ENCODE peak calls at places on chromosome 2, in seven cellular contexts. T, X, E, L, Y, W and U are unnamed samples. For H3K36me3, the result is how much of the 10 kb centered on the place peaks cover.

GRCh38 chr2:172273910-172274571 is 153.3 kb upstream of the ITGA6 start:
- DNase-seq in W (no peak), E (no peak), Y (no peak), X (no peak), T (no peak), L (no peak), U (no peak)

GRCh38 chr2:36355157-36355889 is at the start of gene CRIM1:
- DNase-seq in T (peak), L (peak), Y (no peak), X (peak), E (peak), W (peak), U (peak)

GRCh38 chr2:196046123-196046917 is 22.3 kb downstream of the DNAH7 start:
- DNase-seq in T (no peak), E (peak), X (peak), L (no peak), Y (no peak), W (no peak), U (no peak)

GRCh38 chr2:224040753-224041152 is 1.7 kb upstream of the SERPINE2 start:
- DNase-seq in E (no peak), Y (no peak), W (no peak), X (no peak), T (no peak), L (no peak), U (no peak)

GRCh38 chr2:27409321-27410073 is at the start of gene PPM1G:
- DNase-seq in T (peak), W (peak), X (peak), Y (peak), L (peak), E (peak), U (peak)

GRCh38 chr2:9703701-9704221 is 73.0 kb upstream of the YWHAQ start:
- DNase-seq in E (peak), L (no peak), Y (peak), X (peak), T (no peak), W (no peak), U (no peak)

GRCh38 chr2:98140210-98140609 is 53.2 kb downstream of the VWA3B start:
- DNase-seq in Y (no peak), L (no peak), E (no peak), T (no peak), W (no peak), X (peak), U (peak)

GRCh38 chr2:227761734-227762476 is 16.2 kb downstream of the SCYGR8 start:
- DNase-seq in E (peak), L (no peak), T (no peak), W (no peak), Y (peak), X (no peak), U (no peak)

GRCh38 chr2:54143780-54144179 is 28.4 kb downstream of the ACYP2 start:
- DNase-seq in L (no peak), W (no peak), T (no peak), X (no peak), E (no peak), Y (no peak), U (no peak)

GRCh38 chr2:38509322-38509946 is 93.3 kb downstream of the HNRNPLL start:
- DNase-seq in X (peak), E (peak), L (no peak), T (no peak), Y (peak), W (no peak), U (no peak)

GRCh38 chr2:15943914-15944313 is 3.6 kb downstream of the MYCN start:
- DNase-seq in X (peak), W (peak), T (no peak), Y (no peak), L (no peak), E (no peak), U (no peak)

GRCh38 chr2:156320491-156320896 is 12.0 kb downstream of the NR4A2 start:
- DNase-seq in E (peak), Y (no peak), L (no peak), T (peak), X (peak), W (no peak), U (peak)

GRCh38 chr2:181112916-181113315 is 132.5 kb downstream of the UBE2E3 start:
- DNase-seq in X (no peak), W (no peak), T (no peak), L (no peak), Y (no peak), E (no peak), U (no peak)

GRCh38 chr2:23502096-23502495 is 117.1 kb downstream of the KLHL29 start:
- DNase-seq in L (no peak), W (peak), E (no peak), T (no peak), Y (no peak), X (peak), U (peak)

GRCh38 chr2:24635181-24635580 is 144.1 kb downstream of the NCOA1 start:
- DNase-seq in Y (peak), E (peak), L (no peak), W (no peak), T (no peak), X (no peak), U (no peak)

GRCh38 chr2:65431417-65432226 is 777 bp downstream of the SPRED2 start:
- DNase-seq in W (peak), T (peak), E (peak), Y (no peak), X (peak), L (peak), U (peak)

GRCh38 chr2:169528271-169528701 is 18.8 kb downstream of the KLHL41 start:
- DNase-seq in E (peak), L (no peak), W (peak), T (peak), Y (no peak), X (peak), U (peak)

GRCh38 chr2:57720728-57721627 is 325.6 kb upstream of the VRK2 start:
- DNase-seq in T (no peak), E (peak), X (peak), W (peak), Y (peak), L (no peak), U (no peak)

GRCh38 chr2:7612969-7613368 is 695.8 kb downstream of the RNF144A start:
- DNase-seq in Y (no peak), E (peak), X (peak), T (no peak), L (no peak), W (no peak), U (no peak)

GRCh38 chr2:120630031-120630701 is 105.5 kb upstream of the GLI2 start:
- DNase-seq in W (no peak), E (no peak), Y (no peak), X (no peak), T (peak), L (no peak), U (no peak)

GRCh38 chr2:177599956-177600355 is 207.4 kb downstream of the AGPS start:
- DNase-seq in X (no peak), W (no peak), Y (no peak), L (no peak), E (no peak), T (no peak), U (no peak)

GRCh38 chr2:14285812-14286211 is 346.7 kb upstream of the LRATD1 start:
- DNase-seq in E (no peak), X (no peak), L (no peak), T (no peak), Y (no peak), W (no peak), U (no peak)

GRCh38 chr2:169391236-169391635 is 28.9 kb upstream of the LRP2 start:
- DNase-seq in E (no peak), Y (no peak), X (no peak), T (no peak), L (no peak), W (no peak), U (no peak)

GRCh38 chr2:26471766-26472706 is 5.9 kb downstream of the OTOF start:
- DNase-seq in L (no peak), E (no peak), X (no peak), W (no peak), Y (no peak), T (no peak), U (peak)

GRCh38 chr2:25158096-25158852 is 10.1 kb downstream of the POMC start:
- DNase-seq in Y (no peak), X (no peak), W (no peak), T (no peak), L (no peak), E (no peak), U (no peak)

GRCh38 chr2:208407667-208408066 is 1.1 kb downstream of the PTH2R start:
- DNase-seq in L (no peak), E (peak), Y (no peak), X (peak), W (no peak), T (no peak), U (no peak)

GRCh38 chr2:155368934-155369333 is 670.4 kb downstream of the KCNJ3 start:
- DNase-seq in W (no peak), Y (no peak), E (peak), L (no peak), T (no peak), X (peak), U (no peak)

GRCh38 chr2:29108225-29108624 is 7.0 kb upstream of the CLIP4 start:
- DNase-seq in T (no peak), W (no peak), X (peak), L (no peak), Y (peak), E (peak), U (no peak)

GRCh38 chr2:7573166-7573845 is 656.1 kb downstream of the RNF144A start:
- DNase-seq in Y (no peak), E (no peak), W (no peak), L (no peak), T (no peak), X (no peak), U (no peak)

GRCh38 chr2:226310081-226310625 is 489.5 kb downstream of the IRS1 start:
- DNase-seq in X (peak), Y (peak), E (peak), T (no peak), L (no peak), W (no peak), U (no peak)

GRCh38 chr2:73993799-73994543 is 9.3 kb downstream of the TET3 start:
- DNase-seq in Y (no peak), T (no peak), X (no peak), L (no peak), E (no peak), W (no peak), U (no peak)

GRCh38 chr2:28640263-28640907 is 111.2 kb upstream of the PPP1CB start:
- DNase-seq in W (no peak), L (no peak), Y (no peak), E (no peak), X (no peak), T (no peak), U (no peak)

GRCh38 chr2:42025151-42025582 is 22.7 kb upstream of the PKDCC start:
- DNase-seq in W (peak), L (no peak), Y (no peak), T (no peak), X (peak), E (peak), U (peak)

DNA sequence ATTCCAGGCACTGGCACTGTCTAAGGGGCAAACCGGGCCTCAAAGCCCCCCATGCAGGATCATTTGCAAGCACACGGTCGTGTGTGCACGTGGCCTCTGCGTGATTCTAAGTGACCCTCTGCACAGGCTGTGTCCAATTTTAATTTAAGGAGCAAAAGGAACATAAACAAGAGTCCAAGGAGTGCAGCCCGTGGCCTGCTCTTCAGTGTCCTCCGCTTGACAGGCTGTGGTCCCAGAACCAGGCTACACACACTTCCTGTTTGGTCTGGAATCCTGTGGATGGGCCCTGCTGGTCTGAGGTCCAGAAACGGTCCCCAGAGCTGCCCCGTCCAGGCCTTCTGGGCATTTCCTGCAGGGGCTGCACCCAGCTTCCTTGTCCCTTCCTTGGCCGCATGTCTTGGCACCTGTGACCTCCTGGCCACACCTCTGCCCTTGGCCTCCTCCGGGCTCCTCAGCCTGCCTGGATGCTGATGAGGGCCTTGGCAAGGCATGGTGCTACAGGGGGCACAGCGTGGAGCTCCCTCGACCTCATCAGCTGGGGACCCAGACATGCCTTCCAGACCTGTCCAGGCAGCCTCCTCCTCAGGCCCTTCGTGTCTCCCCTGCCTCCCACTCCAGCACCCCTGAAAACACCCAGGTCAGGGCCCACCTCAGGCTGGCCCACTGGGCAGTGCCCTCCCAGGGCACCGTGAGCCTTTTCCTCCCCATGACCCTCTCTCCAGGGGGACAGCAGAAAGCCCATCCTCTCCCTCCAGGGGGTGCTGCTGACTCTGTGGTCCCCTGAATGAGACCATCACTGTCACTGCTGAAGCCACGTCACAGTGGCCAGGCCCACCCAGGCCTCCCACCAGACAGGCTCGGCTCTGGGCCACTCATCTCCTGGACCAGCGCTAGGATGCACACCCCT is 136.4 kb upstream of the GPC1 start:
- DNase-seq in T (no peak), E (no peak), L (no peak), W (no peak), X (no peak), Y (no peak), U (no peak)
- TF ChIP-seq CTCF in T (no peak), E (peak), L (no peak), W (no peak), X (peak), Y (peak), U (no peak)

GRCh38 chr2:99403524-99403923 is 66.3 kb downstream of the EIF5B start:
- DNase-seq in Y (no peak), E (no peak), L (no peak), T (no peak), X (peak), W (no peak), U (no peak)
- H3K36me3 ChIP-seq in Y (under half), E (under half), L (half or more), T (half or more), X (half or more), W (under half), U (under half)

DNA sequence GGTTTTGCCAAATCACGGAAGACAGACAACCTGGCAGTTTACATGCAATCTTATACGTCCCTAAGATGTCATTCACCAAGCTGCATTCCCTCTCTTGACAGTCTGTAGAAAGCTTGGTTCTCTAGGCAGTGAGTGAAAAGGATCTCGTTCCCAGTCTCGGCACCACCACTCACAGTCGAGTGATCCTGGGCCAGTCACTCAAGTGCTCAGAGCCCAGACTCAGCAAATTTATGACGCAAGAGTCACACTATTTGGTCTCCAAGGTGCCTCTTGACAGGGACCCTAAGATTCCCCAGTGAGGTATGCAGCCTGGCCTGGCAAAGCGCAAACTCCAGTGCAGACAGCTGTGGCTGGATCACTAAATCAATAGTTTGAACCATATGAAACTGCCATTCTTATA is 77.9 kb downstream of the EIPR1 start:
- DNase-seq in W (no peak), T (no peak), X (no peak), L (no peak), Y (no peak), E (no peak), U (no peak)
- TF ChIP-seq CTCF in W (no peak), T (no peak), X (no peak), L (no peak), Y (no peak), E (no peak), U (no peak)

GRCh38 chr2:239146011-239146641 is 254.7 kb downstream of the HDAC4 start:
- DNase-seq in E (no peak), W (no peak), T (peak), L (no peak), X (no peak), Y (no peak), U (no peak)

GRCh38 chr2:239145601-239146000 is 255.2 kb downstream of the HDAC4 start:
- DNase-seq in X (no peak), Y (no peak), L (no peak), W (no peak), T (no peak), E (no peak), U (no peak)

GRCh38 chr2:239148495-239149200 is 252.2 kb downstream of the HDAC4 start:
- DNase-seq in X (no peak), T (peak), W (no peak), E (no peak), L (no peak), Y (no peak), U (peak)

GRCh38 chr2:239146741-239147181 is 254.1 kb downstream of the HDAC4 start:
- DNase-seq in W (no peak), L (no peak), T (peak), E (no peak), X (no peak), Y (no peak), U (no peak)

GRCh38 chr2:239147376-239147775 is 253.4 kb downstream of the HDAC4 start:
- DNase-seq in W (no peak), Y (no peak), E (no peak), L (no peak), X (no peak), T (peak), U (peak)
- H3K36me3 ChIP-seq in W (under half), Y (under half), E (half or more), L (under half), X (under half), T (under half), U (half or more)

GRCh38 chr2:241218131-241219029 is 29.9 kb downstream of the ANO7 start:
- DNase-seq in E (peak), L (no peak), T (no peak), Y (no peak), W (peak), X (peak), U (peak)
- TF ChIP-seq CTCF in E (peak), L (peak), T (no peak), Y (peak), W (no peak), X (peak), U (peak)

GRCh38 chr2:186699742-186700141 is 5.9 kb downstream of the FAM171B start:
- DNase-seq in Y (no peak), L (no peak), W (no peak), X (no peak), E (no peak), T (no peak), U (no peak)
- H3K36me3 ChIP-seq in Y (under half), L (under half), W (under half), X (under half), E (under half), T (under half), U (under half)

GRCh38 chr2:234483568-234484251 is 13.2 kb downstream of the ARL4C start:
- DNase-seq in Y (no peak), X (peak), W (no peak), T (peak), E (no peak), L (no peak), U (no peak)
- TF ChIP-seq CTCF in Y (no peak), X (peak), W (no peak), T (no peak), E (peak), L (no peak), U (no peak)